ENCODE peak calls at places on chromosome 1, in nine cellular contexts. D is neural crest cell; X is A549; B is HFF-Myc; A is HepG2; C is vagina; W is CD4-positive, alpha-beta T cell; U is heart left ventricle; M is lung. L is an unnamed sample.

GRCh38 chr1:51301844-51302162 is 28.6 kb downstream of the TTC39A start:
- DNase-seq in X (no peak), U (no peak), B (no peak), M (no peak), C (no peak), A (no peak), D (no peak), W (no peak), L (no peak)

GRCh38 chr1:190029441-190029840 is 448.2 kb downstream of the BRINP3 start:
- DNase-seq in W (no peak), B (no peak), M (no peak), U (no peak), X (no peak), D (no peak), C (no peak), A (no peak), L (no peak)

GRCh38 chr1:159917533-159917932 is 7.8 kb downstream of the TAGLN2 start:
- DNase-seq in U (no peak), M (no peak), W (no peak), B (no peak), X (no peak), C (no peak), D (no peak), A (no peak), L (no peak)

GRCh38 chr1:171226757-171227370 is 21.4 kb upstream of the FMO1 start:
- DNase-seq in X (peak; percentile 43), D (peak; percentile 10), U (peak; percentile 49), A (peak; percentile 45), C (no peak), B (no peak), M (peak; percentile 51), W (no peak), L (peak; percentile 57)

GRCh38 chr1:88802950-88803349 is 88.4 kb downstream of the GTF2B start:
- DNase-seq in M (no peak), U (no peak), D (no peak), X (no peak), B (no peak), A (no peak), C (no peak), W (no peak), L (no peak)

GRCh38 chr1:38020361-38020760 is 7.8 kb downstream of the UTP11 start:
- DNase-seq in A (no peak), M (no peak), X (no peak), B (no peak), D (no peak), W (no peak), C (no peak), U (no peak), L (no peak)

GRCh38 chr1:219554109-219554508 is 58.8 kb downstream of the ZC3H11B start:
- DNase-seq in U (no peak), X (no peak), W (no peak), B (no peak), C (no peak), M (no peak), A (no peak), D (no peak), L (no peak)

GRCh38 chr1:209785592-209785991 is 1.2 kb upstream of the C1orf74 start:
- DNase-seq in C (no peak), X (no peak), M (no peak), W (no peak), U (no peak), B (no peak), D (no peak), A (no peak), L (no peak)

GRCh38 chr1:87989346-87989745 is 660.7 kb downstream of the LMO4 start:
- DNase-seq in X (no peak), B (no peak), W (no peak), M (no peak), U (no peak), D (no peak), C (no peak), A (no peak), L (no peak)

GRCh38 chr1:29629814-29630516 is 393.6 kb downstream of the PTPRU start:
- DNase-seq in B (no peak), D (no peak), X (no peak), W (no peak), C (peak; percentile 65), M (no peak), U (no peak), A (no peak), L (no peak)

GRCh38 chr1:176866011-176866410 is 298.5 kb downstream of the ASTN1 start:
- DNase-seq in W (no peak), C (no peak), D (no peak), M (no peak), B (no peak), X (no peak), A (no peak), U (no peak), L (no peak)

GRCh38 chr1:156704166-156704711 is 1.1 kb downstream of the CRABP2 start:
- DNase-seq in B (no peak), M (no peak), U (no peak), D (no peak), A (no peak), C (no peak), X (no peak), W (no peak), L (no peak)

GRCh38 chr1:156704930-156705320 is 458 bp downstream of the CRABP2 start:
- DNase-seq in U (no peak), M (no peak), B (no peak), C (no peak), D (no peak), W (no peak), X (peak; percentile 53), A (no peak), L (no peak)

GRCh38 chr1:156705321-156705917 is at the start of gene CRABP2:
- DNase-seq in B (no peak), A (no peak), W (no peak), M (no peak), X (no peak), D (no peak), U (peak; percentile 34), C (no peak), L (no peak)

GRCh38 chr1:156703336-156703735 is 2.0 kb downstream of the CRABP2 start:
- DNase-seq in M (no peak), U (no peak), C (no peak), W (no peak), B (no peak), X (no peak), A (no peak), D (no peak), L (no peak)

DNA sequence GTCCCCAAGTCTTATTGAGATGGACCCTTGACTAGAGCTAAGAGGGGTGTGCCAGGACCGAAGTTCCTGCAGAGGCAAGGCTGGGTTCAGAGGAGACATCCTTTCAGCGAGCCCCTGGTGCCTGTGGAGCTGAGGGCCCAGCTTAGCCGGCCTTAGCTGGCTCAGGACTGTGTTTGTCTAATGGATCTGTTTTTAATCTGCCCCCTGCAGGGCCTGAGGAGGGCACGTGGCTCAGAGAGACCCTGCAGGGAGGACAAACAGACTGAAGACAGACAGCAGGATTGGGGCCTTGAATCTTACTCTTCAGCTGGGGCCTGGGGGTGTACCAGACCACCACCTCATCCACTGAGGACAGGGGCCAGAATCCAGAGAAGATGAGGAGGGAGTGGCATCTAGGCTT is 1.6 kb downstream of the CRABP2 start:
- DNase-seq in M (no peak), C (no peak), A (no peak), W (no peak), U (no peak), X (no peak), B (no peak), D (no peak), L (no peak)
- TF ChIP-seq CTCF in M (no peak), C (no peak), A (no peak), W (no peak), U (no peak), X (no peak), B (no peak), D (no peak), L (no peak)

GRCh38 chr1:224534731-224535130 is 81.4 kb upstream of the CNIH3 start:
- DNase-seq in D (no peak), W (no peak), A (no peak), M (no peak), U (no peak), B (no peak), C (peak; percentile 40), X (no peak), L (no peak)
- TF ChIP-seq CTCF in D (no peak), W (no peak), A (no peak), M (no peak), U (no peak), B (no peak), C (no peak), X (no peak), L (no peak)

DNA sequence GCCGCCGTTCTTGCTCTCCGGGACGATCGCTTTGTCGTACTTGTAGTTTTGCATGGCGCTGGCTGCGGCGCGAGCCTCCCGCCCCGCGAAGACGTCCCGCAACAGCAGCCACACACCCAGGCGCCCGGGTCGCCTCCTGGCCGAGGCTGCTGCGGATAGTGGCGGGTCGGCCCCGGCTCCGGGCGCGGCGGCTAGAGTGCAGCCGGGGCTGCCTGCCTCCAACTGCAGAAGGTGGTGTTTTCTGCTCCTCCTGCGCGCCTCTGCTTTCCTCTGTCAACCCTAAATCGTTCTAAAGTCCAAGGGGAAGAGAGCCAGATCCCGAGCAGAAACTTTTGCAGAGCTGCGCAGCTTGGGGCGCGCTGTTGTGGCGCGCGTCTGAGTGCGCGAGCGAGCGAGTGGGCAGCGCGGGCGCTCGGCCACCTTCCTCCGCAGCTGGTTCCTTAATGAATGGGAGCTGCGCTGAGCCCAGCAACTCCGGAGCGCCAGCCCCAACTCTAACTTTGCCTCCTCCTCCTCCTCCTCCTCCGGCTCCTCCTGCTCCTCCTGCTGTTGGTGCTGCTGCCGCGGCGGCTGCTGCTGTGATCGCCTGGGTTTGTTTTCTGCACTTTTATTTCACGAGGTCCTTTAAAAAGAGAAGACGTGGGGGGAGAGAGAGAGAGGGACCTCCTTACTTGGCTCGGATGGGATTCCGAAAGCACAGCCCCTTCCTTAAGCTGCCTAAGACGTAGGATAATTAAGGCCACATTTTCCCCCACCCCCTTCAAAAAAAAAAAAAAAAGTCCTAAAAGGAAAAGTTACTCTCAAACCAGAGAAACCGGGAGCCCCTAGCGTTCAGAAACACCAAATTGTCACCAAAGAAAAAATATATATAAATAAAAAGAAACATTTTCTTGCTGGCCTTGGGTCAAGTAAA is at the start of gene PLPP3:
- DNase-seq in W (no peak), C (peak; percentile 96), B (peak; percentile 70), D (peak; percentile 68), X (peak; percentile 81), M (peak; percentile 83), U (peak; percentile 87), A (peak; percentile 79), L (peak; percentile 99)
- TF ChIP-seq CTCF in W (no peak), C (peak; percentile 13), B (no peak), D (peak; percentile 76), X (peak; percentile 53), M (peak; percentile 30), U (peak; percentile 61), A (peak; percentile 54), L (peak; percentile 52)

DNA sequence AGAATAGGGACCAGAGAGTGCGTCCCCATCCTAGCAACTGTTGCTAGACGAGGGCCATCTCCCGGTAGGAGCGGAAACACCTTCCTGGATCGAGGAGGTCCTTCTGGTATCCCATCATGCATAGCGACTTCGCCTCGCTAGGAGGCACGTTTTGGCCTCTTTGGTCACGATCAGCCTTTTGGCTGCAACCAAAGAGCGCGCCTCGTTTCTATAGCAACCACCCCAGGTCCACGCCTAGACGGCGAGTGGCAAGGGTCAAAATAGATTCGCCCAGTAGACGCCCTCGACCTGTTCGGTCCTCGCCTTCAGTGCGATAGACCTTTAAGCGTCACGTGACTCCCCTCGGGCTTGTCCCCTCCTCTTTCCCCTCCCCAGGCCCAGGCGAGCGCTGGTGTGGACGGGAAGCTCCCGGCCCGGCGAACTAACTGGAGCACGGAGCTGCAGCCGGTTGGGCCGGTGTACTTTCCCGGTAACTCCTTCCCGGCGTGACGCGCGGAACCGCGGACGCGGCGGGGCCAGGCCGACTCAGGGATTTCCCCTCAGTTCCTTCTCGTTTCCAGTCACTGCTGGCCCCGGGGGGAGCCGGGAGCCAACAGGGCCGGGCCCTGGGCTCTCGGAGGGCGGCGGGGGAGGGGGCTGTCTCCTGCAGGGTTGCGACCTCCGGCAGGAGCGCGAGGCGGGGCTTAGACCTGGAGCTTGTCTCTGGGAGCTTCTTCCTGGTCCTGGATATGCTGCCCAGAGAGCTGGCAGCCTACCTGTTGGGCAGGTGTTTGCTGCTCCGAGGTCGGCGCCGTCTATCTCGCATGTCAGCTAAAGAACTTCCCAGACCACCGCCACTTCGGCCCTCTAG is at the start of gene DNAJC16:
- DNase-seq in B (peak; percentile 100), D (peak; percentile 97), X (peak; percentile 88), U (peak; percentile 100), C (peak; percentile 100), M (peak; percentile 100), A (peak; percentile 100), W (peak; percentile 93), L (peak; percentile 100)
- TF ChIP-seq CTCF in B (peak; percentile 4), D (no peak), X (no peak), U (peak; percentile 32), C (no peak), M (peak; percentile 8), A (peak; percentile 65), W (no peak), L (peak; percentile 31)

L was measured in AG09319.